ENCODE peak calls at places on chromosomes 7 and 10, in eight cellular contexts. B is pancreas, J is spleen, Z is mesendoderm, H is astrocyte, U is uterus, P is prostate gland, T is bronchial epithelial cell. N is an unnamed sample. For H3K27me3, the result is how much of the 10 kb centered on the place peaks cover.

GRCh38 chr10:84204122-84204521 is 9.8 kb downstream of the CDHR1 start:
- DNase-seq in P (no peak), U (no peak), B (no peak), Z (peak), J (peak), H (no peak), T (peak), N (no peak)

GRCh38 chr7:115099906-115100305 is 178.0 kb downstream of the MDFIC start:
- DNase-seq in H (peak), Z (no peak), T (peak), J (no peak), B (no peak), U (no peak), P (no peak), N (peak)

GRCh38 chr7:2165610-2166594 is 66.8 kb downstream of the MAD1L1 start:
- DNase-seq in T (no peak), Z (no peak), H (no peak), J (no peak), U (no peak), B (no peak), P (no peak), N (no peak)

GRCh38 chr10:17841055-17841454 is 31.9 kb downstream of the MRC1 start:
- DNase-seq in Z (no peak), U (no peak), T (peak), H (no peak), J (no peak), B (no peak), P (no peak), N (no peak)

GRCh38 chr10:13787015-13787421 is 200.3 kb downstream of the PRPF18 start:
- DNase-seq in P (no peak), T (peak), Z (peak), H (peak), U (no peak), B (no peak), J (peak), N (peak)

GRCh38 chr7:155183655-155184054 is 113.5 kb downstream of the HTR5A start:
- DNase-seq in U (no peak), Z (no peak), H (no peak), P (no peak), B (no peak), J (no peak), T (no peak), N (no peak)

GRCh38 chr10:48384699-48384982 is 78.2 kb downstream of the MAPK8 start:
- DNase-seq in T (no peak), J (no peak), P (no peak), Z (no peak), U (no peak), B (no peak), H (no peak), N (no peak)

GRCh38 chr10:31709501-31709900 is 219.1 kb downstream of the ARHGAP12 start:
- DNase-seq in T (no peak), P (no peak), U (no peak), Z (no peak), J (no peak), H (no peak), B (no peak), N (no peak)

GRCh38 chr7:68929712-68930395 is 668.4 kb upstream of the AUTS2 start:
- DNase-seq in P (no peak), B (no peak), H (peak), J (no peak), Z (no peak), U (no peak), T (peak), N (no peak)

GRCh38 chr7:135798104-135798503 is 49.5 kb upstream of the FAM180A start:
- DNase-seq in J (no peak), U (no peak), T (no peak), Z (no peak), H (no peak), P (no peak), B (no peak), N (no peak)

GRCh38 chr7:2959343-2959680 is 84.4 kb downstream of the CARD11 start:
- DNase-seq in U (no peak), P (no peak), B (no peak), H (no peak), T (no peak), Z (no peak), J (no peak), N (no peak)

GRCh38 chr7:21967500-21968099 is 21.9 kb upstream of the CDCA7L start:
- DNase-seq in Z (peak), B (no peak), U (no peak), P (no peak), T (peak), J (no peak), H (no peak), N (no peak)

GRCh38 chr7:119664601-119665000 is 608.4 kb upstream of the KCND2 start:
- DNase-seq in B (no peak), P (no peak), H (peak), J (no peak), T (peak), U (no peak), Z (peak), N (peak)

GRCh38 chr10:10847313-10847712 is 170.4 kb upstream of the CELF2 start:
- DNase-seq in Z (no peak), B (no peak), U (no peak), H (no peak), P (no peak), J (no peak), T (no peak), N (no peak)

GRCh38 chr7:116461500-116461899 is 38.0 kb upstream of the CAV2 start:
- DNase-seq in P (no peak), Z (no peak), J (no peak), U (no peak), B (no peak), T (no peak), H (no peak), N (no peak)

GRCh38 chr10:87696922-87697714 is 37.4 kb downstream of the PAPSS2 start:
- DNase-seq in P (no peak), T (no peak), B (no peak), Z (no peak), H (no peak), U (no peak), J (no peak), N (no peak)

GRCh38 chr7:128035712-128036111 is 4.5 kb upstream of the LRRC4 start:
- DNase-seq in P (no peak), B (no peak), H (no peak), T (no peak), U (no peak), Z (peak), J (no peak), N (no peak)

GRCh38 chr10:28875535-28876208 is 198.4 kb downstream of the BAMBI start:
- DNase-seq in Z (peak), H (peak), J (no peak), T (no peak), P (no peak), U (no peak), B (no peak), N (peak)

GRCh38 chr7:140551334-140552239 is 72.3 kb upstream of the MKRN1 start:
- DNase-seq in J (peak), T (no peak), B (no peak), P (no peak), U (peak), Z (no peak), H (no peak), N (no peak)

GRCh38 chr7:18975276-18975675 is 142.2 kb downstream of the TWIST1 start:
- DNase-seq in H (no peak), P (no peak), J (no peak), U (no peak), B (no peak), Z (no peak), T (no peak), N (no peak)

GRCh38 chr10:36354633-36355032 is 712.5 kb upstream of the FZD8 start:
- DNase-seq in U (no peak), B (no peak), J (no peak), P (no peak), H (no peak), T (no peak), Z (no peak), N (no peak)

GRCh38 chr10:69643779-69644657 is 14.0 kb downstream of the FAM241B start:
- DNase-seq in J (no peak), T (no peak), B (no peak), H (no peak), Z (no peak), U (no peak), P (no peak), N (no peak)

GRCh38 chr10:69489506-69490090 is 38.3 kb downstream of the TSPAN15 start:
- DNase-seq in B (no peak), J (peak), P (no peak), U (peak), Z (no peak), T (no peak), H (no peak), N (no peak)

GRCh38 chr7:75617634-75618234 is 121.0 kb downstream of the HIP1 start:
- DNase-seq in Z (no peak), H (no peak), T (no peak), B (no peak), P (no peak), J (peak), U (peak), N (no peak)

GRCh38 chr7:29434405-29434804 is 129.2 kb upstream of the PRR15 start:
- DNase-seq in J (no peak), Z (peak), B (no peak), H (no peak), U (no peak), T (no peak), P (no peak), N (no peak)

GRCh38 chr7:138735399-138735798 is 34.2 kb upstream of the SVOPL start:
- DNase-seq in J (no peak), P (no peak), T (no peak), B (no peak), Z (no peak), U (no peak), H (no peak), N (no peak)

GRCh38 chr7:894927-895450 is 18.6 kb downstream of the GET4 start:
- DNase-seq in H (no peak), U (no peak), Z (no peak), P (no peak), J (peak), T (no peak), B (peak), N (no peak)

GRCh38 chr7:91280180-91280579 is 15.9 kb downstream of the FZD1 start:
- DNase-seq in T (no peak), P (no peak), U (no peak), J (no peak), H (no peak), Z (peak), B (no peak), N (no peak)

GRCh38 chr10:1363466-1364121 is 307.4 kb downstream of the WDR37 start:
- DNase-seq in U (no peak), Z (no peak), B (no peak), P (no peak), T (no peak), H (no peak), J (peak), N (no peak)

GRCh38 chr10:59300386-59300785 is 62.0 kb downstream of the FAM13C start:
- DNase-seq in T (no peak), Z (no peak), U (no peak), H (no peak), J (no peak), P (no peak), B (no peak), N (no peak)

GRCh38 chr7:149776305-149776704 is 2.9 kb upstream of the ZNF467 start:
- DNase-seq in T (peak), U (peak), Z (no peak), J (peak), B (peak), P (no peak), H (no peak), N (no peak)

GRCh38 chr10:83274088-83274487 is 865.2 kb upstream of the GHITM start:
- DNase-seq in J (no peak), P (no peak), T (peak), Z (peak), U (no peak), H (peak), B (no peak), N (no peak)

GRCh38 chr10:75653761-75654160 is 222.3 kb downstream of the LRMDA start:
- DNase-seq in P (no peak), T (peak), H (no peak), J (no peak), Z (no peak), U (no peak), B (no peak), N (no peak)
- H3K27me3 ChIP-seq in P (under half), T (under half), H (under half), J (under half), Z (under half), U (under half), B (under half), N (under half)

GRCh38 chr7:122315507-122316466 is 11.2 kb upstream of the FEZF1 start:
- DNase-seq in B (no peak), T (no peak), P (no peak), Z (peak), U (no peak), J (no peak), H (no peak), N (no peak)
- H3K4me3 ChIP-seq in B (no peak), T (no peak), P (no peak), Z (no peak), U (no peak), J (no peak), H (no peak), N (no peak)

GRCh38 chr7:157523766-157524421 is 187.1 kb downstream of the DNAJB6 start:
- DNase-seq in Z (no peak), B (no peak), U (no peak), T (no peak), J (peak), H (no peak), P (no peak), N (peak)
- H3K27me3 ChIP-seq in Z (under half), B (under half), U (under half), T (under half), J (under half), H (under half), P (under half), N (under half)

GRCh38 chr10:12351447-12351846 is 2.1 kb downstream of the CAMK1D start:
- DNase-seq in Z (no peak), T (no peak), U (no peak), H (no peak), P (no peak), B (peak), J (peak), N (no peak)
- H3K4me3 ChIP-seq in Z (no peak), T (no peak), U (no peak), H (peak), P (no peak), B (no peak), J (peak), N (no peak)

GRCh38 chr7:150983893-150984368 is 5.8 kb upstream of the KCNH2 start:
- DNase-seq in P (no peak), U (no peak), H (peak), T (peak), B (peak), J (no peak), Z (peak), N (no peak)
- H3K27me3 ChIP-seq in P (under half), U (under half), H (under half), T (under half), B (under half), J (under half), Z (under half), N (half or more)

DNA sequence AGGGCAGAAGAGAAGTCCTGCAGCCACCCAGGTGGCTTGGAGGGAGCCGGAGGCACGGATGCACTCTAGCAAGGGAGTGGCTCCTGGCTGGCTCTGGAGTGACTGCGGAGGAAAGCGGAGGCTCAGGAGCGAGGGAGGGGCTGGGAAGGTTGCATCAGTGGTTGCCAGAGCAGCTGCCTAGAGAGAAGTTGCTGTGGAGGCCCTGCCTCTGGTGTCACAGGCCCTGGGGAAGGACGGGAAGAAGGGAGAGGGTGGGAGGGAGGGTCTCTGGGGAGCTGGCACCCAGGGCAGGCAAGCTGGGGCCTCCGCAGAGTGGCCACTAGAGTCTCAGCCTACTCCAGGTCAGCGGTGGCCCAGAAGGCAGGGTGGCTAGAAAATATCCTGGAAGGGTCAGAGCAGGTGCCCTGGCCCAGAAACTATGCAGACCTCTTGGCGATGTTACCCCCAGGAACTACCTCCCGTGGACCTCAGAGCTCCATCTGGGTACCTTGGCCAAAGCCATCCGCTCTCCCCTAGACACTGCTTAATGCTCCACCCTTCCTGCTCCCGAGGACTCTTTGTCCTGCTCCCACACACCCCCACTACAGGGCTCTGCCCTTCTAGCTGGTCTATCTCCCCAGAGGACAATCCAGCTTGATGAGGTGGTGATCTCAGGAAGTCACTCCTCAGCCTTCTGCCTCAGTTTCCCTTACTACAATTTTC is 164.3 kb downstream of the NRF1 start:
- DNase-seq in J (no peak), B (no peak), P (no peak), H (no peak), U (no peak), Z (peak), T (no peak), N (no peak)
- H3K4me3 ChIP-seq in J (no peak), B (no peak), P (no peak), H (no peak), U (no peak), Z (no peak), T (no peak), N (no peak)

GRCh38 chr7:107615910-107616680 is 36.0 kb downstream of the BCAP29 start:
- DNase-seq in P (no peak), T (peak), U (no peak), Z (no peak), B (no peak), H (no peak), J (no peak), N (no peak)
- H3K27me3 ChIP-seq in P (under half), T (under half), U (under half), Z (under half), B (under half), H (under half), J (under half), N (under half)

DNA sequence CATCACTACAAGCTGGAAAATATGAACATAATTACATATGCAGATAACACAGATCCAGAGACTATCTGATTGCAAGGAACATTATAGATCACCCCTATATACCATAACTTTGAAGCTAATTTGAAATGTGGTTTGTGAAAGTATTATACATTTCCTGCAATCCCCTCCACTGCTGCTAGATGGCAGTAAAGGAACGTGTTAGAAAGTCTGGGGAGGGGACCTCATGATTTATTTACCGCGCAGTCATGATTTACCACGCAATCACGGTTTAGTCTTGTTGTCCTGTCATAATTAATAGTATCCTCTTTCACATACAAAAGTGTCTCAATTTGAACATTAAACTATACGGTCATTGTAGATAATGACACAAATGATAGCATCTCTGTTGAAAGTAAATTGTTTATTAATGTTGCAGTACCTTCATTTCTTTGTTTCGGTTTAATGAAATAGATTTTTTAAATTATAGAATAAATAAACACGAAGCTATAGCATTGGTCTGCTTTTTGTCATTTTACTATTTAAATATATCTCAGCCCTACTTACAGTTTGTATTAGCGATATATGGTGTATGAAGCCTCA is 145.3 kb upstream of the PRSS1 start:
- DNase-seq in Z (peak), T (peak), B (no peak), U (no peak), P (peak), H (peak), J (no peak), N (peak)
- H3K4me3 ChIP-seq in Z (no peak), T (no peak), B (no peak), U (no peak), P (no peak), H (peak), J (no peak), N (no peak)

GRCh38 chr7:26593405-26593804 is 271.0 kb downstream of the SKAP2 start:
- DNase-seq in Z (no peak), P (no peak), U (no peak), H (no peak), T (no peak), B (peak), J (no peak), N (no peak)

GRCh38 chr7:26603631-26604030 is 260.8 kb downstream of the SKAP2 start:
- DNase-seq in B (no peak), Z (peak), H (no peak), T (peak), P (no peak), J (no peak), U (no peak), N (no peak)

GRCh38 chr7:26599982-26600381 is 264.4 kb downstream of the SKAP2 start:
- DNase-seq in B (no peak), U (no peak), T (no peak), J (no peak), H (no peak), Z (no peak), P (no peak), N (no peak)

GRCh38 chr7:26598867-26599266 is 265.5 kb downstream of the SKAP2 start:
- DNase-seq in J (no peak), H (no peak), B (no peak), U (no peak), T (no peak), Z (no peak), P (no peak), N (no peak)
- H3K27me3 ChIP-seq in J (under half), H (under half), B (under half), U (under half), T (under half), Z (under half), P (under half), N (under half)

N was measured in SJSA1.